ENCODE peak calls at places on chromosome 18, in four cellular contexts. I is Panc1, V is HepG2, H is K562. D is an unnamed sample.

GRCh38 chr18:378039-378438 is 110.2 kb upstream of the THOC1 start:
- DNase-seq in I (no peak), V (no peak), H (no peak), D (no peak)

GRCh38 chr18:12750076-12750707 is 47.4 kb downstream of the PSMG2 start:
- DNase-seq in I (no peak), V (no peak), H (no peak), D (no peak)

GRCh38 chr18:980586-980985 is 75.9 kb downstream of the ADCYAP1 start:
- DNase-seq in I (no peak), V (no peak), H (no peak), D (no peak)

GRCh38 chr18:12405066-12405465 is 2.7 kb upstream of the PRELID3A start:
- DNase-seq in I (no peak), V (no peak), H (no peak), D (no peak)

GRCh38 chr18:6342990-6343389 is 71.7 kb downstream of the L3MBTL4 start:
- DNase-seq in I (no peak), V (peak; percentile 10), H (no peak), D (no peak)

GRCh38 chr18:37705016-37705415 is 139.4 kb upstream of the CELF4 start:
- DNase-seq in I (no peak), V (no peak), H (no peak), D (no peak)

GRCh38 chr18:75209952-75210261 is 690 bp upstream of the TSHZ1 start:
- DNase-seq in I (no peak), V (no peak), H (no peak), D (no peak)

GRCh38 chr18:12637901-12638633 is 19.8 kb downstream of the SPIRE1 start:
- DNase-seq in I (no peak), V (no peak), H (no peak), D (no peak)

GRCh38 chr18:3207565-3207964 is 12.2 kb downstream of the MYOM1 start:
- DNase-seq in I (no peak), V (peak; percentile 37), H (no peak), D (peak; percentile 22)

GRCh38 chr18:50011813-50012445 is 183.0 kb downstream of the MYO5B start:
- DNase-seq in I (no peak), V (peak; percentile 50), H (no peak), D (no peak)

GRCh38 chr18:37435150-37435872 is 130.3 kb downstream of the CELF4 start:
- DNase-seq in I (no peak), V (no peak), H (no peak), D (no peak)

GRCh38 chr18:60350975-60351374 is 21.6 kb downstream of the MC4R start:
- DNase-seq in I (no peak), V (no peak), H (no peak), D (no peak)

GRCh38 chr18:32911660-32912284 is 138.9 kb upstream of the KLHL14 start:
- DNase-seq in I (peak; percentile 50), V (no peak), H (no peak), D (no peak)

GRCh38 chr18:58161659-58162058 is 117.6 kb downstream of the NEDD4L start:
- DNase-seq in I (no peak), V (no peak), H (peak; percentile 65), D (peak; percentile 57)

GRCh38 chr18:74840492-74841167 is 243.0 kb downstream of the ZNF407 start:
- DNase-seq in I (peak; percentile 42), V (peak; percentile 78), H (no peak), D (no peak)

GRCh38 chr18:267380-267687 is 513 bp downstream of the THOC1 start:
- DNase-seq in I (no peak), V (no peak), H (no peak), D (no peak)

GRCh38 chr18:8477615-8478014 is 131.6 kb upstream of the RAB12 start:
- DNase-seq in I (no peak), V (no peak), H (no peak), D (no peak)

GRCh38 chr18:67783215-67783946 is 266.9 kb upstream of the DSEL start:
- DNase-seq in I (peak; percentile 64), V (no peak), H (no peak), D (no peak)

GRCh38 chr18:59743561-59743960 is 46.3 kb upstream of the CCBE1 start:
- DNase-seq in I (no peak), V (no peak), H (no peak), D (no peak)

GRCh38 chr18:42047721-42048120 is 92.7 kb downstream of the PIK3C3 start:
- DNase-seq in I (no peak), V (peak; percentile 10), H (no peak), D (no peak)

GRCh38 chr18:28657836-28658410 is 481.0 kb upstream of the CDH2 start:
- DNase-seq in I (no peak), V (no peak), H (no peak), D (no peak)

GRCh38 chr18:77632738-77633137 is 383.1 kb downstream of the GALR1 start:
- DNase-seq in I (no peak), V (no peak), H (no peak), D (no peak)

GRCh38 chr18:79951545-79952456 is at the start of gene SLC66A2:
- DNase-seq in I (no peak), V (peak; percentile 57), H (peak; percentile 89), D (peak; percentile 50)

GRCh38 chr18:79949571-79950439 is 1.6 kb downstream of the SLC66A2 start:
- DNase-seq in I (no peak), V (no peak), H (no peak), D (no peak)

GRCh38 chr18:79948719-79949411 is 2.6 kb downstream of the SLC66A2 start:
- DNase-seq in I (no peak), V (no peak), H (no peak), D (no peak)

GRCh38 chr18:79952457-79952995 is 1.1 kb upstream of the SLC66A2 start:
- DNase-seq in I (no peak), V (no peak), H (no peak), D (no peak)

DNA sequence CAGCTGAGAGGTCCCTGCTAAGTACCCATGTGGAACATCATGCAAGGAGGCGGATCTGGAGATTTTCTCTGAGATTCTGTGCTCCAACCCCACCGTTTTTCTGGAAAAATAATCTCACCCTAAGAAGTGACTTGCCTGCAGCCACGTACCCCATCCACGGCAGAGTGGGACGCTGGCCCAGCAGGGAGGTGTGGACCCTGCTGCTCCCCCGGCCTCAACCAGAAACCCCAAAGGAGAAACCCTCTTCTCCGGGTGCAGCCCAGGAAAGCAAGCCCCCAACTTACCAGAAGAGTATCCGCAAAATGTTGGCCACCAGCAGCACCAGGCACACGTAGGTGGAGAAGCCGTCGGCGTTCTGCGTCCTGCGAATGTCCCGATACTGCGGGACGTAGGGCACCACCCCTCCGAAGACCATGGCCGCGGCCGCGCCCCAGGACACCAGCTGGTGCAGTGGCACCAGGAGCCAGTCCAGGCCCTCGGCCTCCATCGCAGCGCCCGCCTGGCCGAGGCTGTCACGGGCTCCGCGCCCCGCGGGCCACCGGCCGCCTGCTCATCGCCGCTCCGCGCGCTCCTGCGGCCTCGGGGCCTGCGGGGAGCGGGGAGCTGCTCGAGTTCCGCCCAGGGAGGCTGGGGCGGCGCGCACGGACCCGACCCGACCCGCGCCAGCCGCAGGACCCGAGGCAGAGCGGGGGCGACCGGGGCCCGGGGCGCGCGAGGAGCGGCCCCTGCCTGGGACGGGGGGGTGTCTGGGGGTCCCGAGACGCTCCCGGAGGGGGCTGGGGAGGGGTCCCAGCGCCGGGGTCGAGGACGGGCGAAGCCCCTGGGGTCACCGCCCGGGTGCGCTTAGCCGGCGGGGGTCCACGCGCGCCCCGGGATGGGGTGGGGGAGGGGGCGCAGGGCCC is 762 bp downstream of the SLC66A2 start:
- DNase-seq in I (no peak), V (no peak), H (peak; percentile 22), D (no peak)
- TF ChIP-seq TCF7L2 in I (no peak), V (no peak), H (no peak), D (no peak)

GRCh38 chr18:22311301-22311700 is 106.4 kb downstream of the CTAGE1 start:
- DNase-seq in I (no peak), V (no peak), H (no peak), D (no peak)
- TF ChIP-seq TCF7L2 in I (no peak), V (no peak), H (no peak), D (no peak)

DNA sequence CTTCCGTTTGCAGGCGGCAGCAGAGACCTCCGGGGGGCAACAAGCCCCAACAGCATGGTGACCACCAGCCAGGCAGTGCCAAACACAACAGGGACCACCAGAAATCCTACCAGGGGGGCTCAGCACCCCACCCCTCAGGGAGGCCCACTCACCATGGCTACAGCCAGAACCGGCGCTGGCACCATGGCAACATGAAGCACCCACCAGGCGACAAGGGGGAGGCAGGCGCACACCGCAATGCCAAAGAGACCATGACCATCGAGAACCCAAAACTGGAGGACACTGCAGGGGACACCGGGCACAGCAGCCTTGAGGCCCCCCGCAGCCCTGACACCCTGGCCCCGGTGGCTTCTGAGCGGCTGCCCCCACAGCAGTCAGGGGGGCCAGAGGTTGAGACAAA is 192.9 kb downstream of the SMAD7 start:
- DNase-seq in I (no peak), V (no peak), H (no peak), D (no peak)
- TF ChIP-seq TCF7L2 in I (no peak), V (no peak), H (no peak), D (no peak)

GRCh38 chr18:39938678-39939077 is 2016.4 kb upstream of the PIK3C3 start:
- DNase-seq in I (no peak), V (no peak), H (no peak), D (no peak)
- TF ChIP-seq TCF7L2 in I (no peak), V (no peak), H (no peak), D (no peak)

DNA sequence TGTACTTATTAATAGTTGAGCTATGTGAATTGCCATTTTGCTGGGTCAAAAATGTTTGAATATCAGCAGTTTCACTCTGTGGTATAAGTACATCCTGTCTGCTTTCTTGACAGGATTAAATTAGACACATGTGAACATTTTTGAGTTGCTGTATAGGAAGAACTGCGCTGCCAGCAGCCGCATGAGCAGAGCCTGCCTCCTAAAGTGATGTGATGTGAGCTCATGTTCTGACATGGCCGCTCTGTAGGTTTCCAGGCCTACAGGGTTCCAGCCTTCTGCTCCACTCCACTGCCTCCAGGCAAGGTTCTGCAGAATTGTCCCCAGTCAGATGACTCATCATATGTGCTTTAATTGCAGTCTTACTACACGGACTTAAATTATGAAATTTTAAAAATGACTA is 119.7 kb upstream of the NFATC1 start:
- DNase-seq in I (no peak), V (no peak), H (no peak), D (no peak)
- TF ChIP-seq TCF7L2 in I (no peak), V (no peak), H (no peak), D (no peak)

DNA sequence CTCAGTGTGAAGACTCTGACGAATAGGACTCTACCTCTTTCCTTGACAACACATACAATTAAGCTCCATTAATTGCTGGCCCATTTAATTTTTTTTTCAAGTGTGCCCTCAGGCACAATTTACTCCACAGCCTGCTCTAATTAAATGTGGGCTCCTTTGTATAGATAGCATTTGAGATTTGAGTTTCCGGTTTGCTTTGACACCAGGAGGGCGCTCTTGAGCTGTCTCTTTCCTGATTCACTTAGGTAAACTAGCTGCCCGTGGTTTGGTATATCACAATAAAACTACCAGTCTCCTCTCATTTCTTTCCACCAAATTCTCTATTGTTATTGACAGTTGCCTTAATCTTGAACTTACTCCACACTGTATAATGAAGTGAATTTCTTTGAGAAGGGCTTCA is 666.0 kb downstream of the DSC3 start:
- DNase-seq in I (no peak), V (peak; percentile 7), H (no peak), D (peak; percentile 22)
- TF ChIP-seq TCF7L2 in I (no peak), V (no peak), H (no peak), D (no peak)